ENCODE peak calls at places on chromosome 4, in five cellular contexts. O, X, F, D and B are unnamed samples.

GRCh38 chr4:7687796-7688195 is 251.9 kb downstream of the AFAP1 start:
- DNase-seq in O (no peak), F (no peak), X (no peak), D (no peak), B (no peak)

GRCh38 chr4:42786350-42787070 is 106.0 kb upstream of the GRXCR1 start:
- DNase-seq in D (no peak), F (no peak), O (no peak), X (peak), B (no peak)

GRCh38 chr4:108396900-108397299 is 223.5 kb upstream of the RPL34 start:
- DNase-seq in F (peak), O (no peak), D (peak), X (no peak), B (no peak)

GRCh38 chr4:175509320-175509719 is 302.7 kb downstream of the GPM6A start:
- DNase-seq in O (no peak), D (no peak), F (no peak), X (no peak), B (no peak)

GRCh38 chr4:144647095-144647959 is 1.4 kb downstream of the HHIP start:
- DNase-seq in F (no peak), D (no peak), X (no peak), O (no peak), B (peak)

GRCh38 chr4:1240721-1241465 is 8.0 kb downstream of the CTBP1 start:
- DNase-seq in O (no peak), F (no peak), X (no peak), D (no peak), B (no peak)

GRCh38 chr4:94338681-94339351 is 3.8 kb downstream of the HPGDS start:
- DNase-seq in X (no peak), D (no peak), F (no peak), O (no peak), B (no peak)

GRCh38 chr4:169823685-169824084 is 65.9 kb upstream of the HPF1 start:
- DNase-seq in X (no peak), O (no peak), F (peak), D (peak), B (no peak)

GRCh38 chr4:52657630-52658501 is 1.2 kb downstream of the USP46 start:
- DNase-seq in O (no peak), F (no peak), D (peak), X (no peak), B (no peak)

GRCh38 chr4:109046549-109047171 is 255.8 kb downstream of the COL25A1 start:
- DNase-seq in D (peak), X (no peak), F (no peak), O (no peak), B (no peak)

GRCh38 chr4:118033148-118034060 is 882 bp upstream of the NDST3 start:
- DNase-seq in X (peak), O (no peak), D (peak), F (peak), B (peak)

GRCh38 chr4:40858946-40859345 is 109.2 kb downstream of the NSUN7 start:
- DNase-seq in X (no peak), O (no peak), F (no peak), D (no peak), B (no peak)

GRCh38 chr4:6493668-6494304 is 21.4 kb upstream of the PPP2R2C start:
- DNase-seq in F (no peak), O (no peak), D (peak), X (peak), B (peak)

GRCh38 chr4:110628321-110629213 is 5.7 kb upstream of the PITX2 start:
- DNase-seq in D (no peak), F (no peak), X (no peak), O (no peak), B (no peak)

GRCh38 chr4:129545599-129546278 is 449.8 kb downstream of the C4orf33 start:
- DNase-seq in F (no peak), D (no peak), O (no peak), X (no peak), B (no peak)

GRCh38 chr4:5970381-5971076 is 47.7 kb downstream of the C4orf50 start:
- DNase-seq in X (no peak), O (no peak), D (no peak), F (no peak), B (peak)

GRCh38 chr4:109846395-109847098 is 1.4 kb upstream of the LRIT3 start:
- DNase-seq in F (no peak), D (no peak), O (no peak), X (no peak), B (no peak)

GRCh38 chr4:185683896-185684295 is 128.1 kb downstream of the SORBS2 start:
- DNase-seq in X (no peak), O (no peak), F (no peak), D (no peak), B (no peak)

GRCh38 chr4:70364002-70364401 is 3.4 kb downstream of the SMR3A start:
- DNase-seq in D (no peak), X (no peak), O (no peak), F (no peak), B (no peak)

GRCh38 chr4:68673143-68673542 is 2.7 kb upstream of the UGT2B15 start:
- DNase-seq in X (no peak), F (no peak), D (no peak), O (no peak), B (no peak)